ENCODE peak calls at places on chromosomes 16 and 17, in nine cellular contexts. B is SHP77, F is D721Med, P is left kidney, I is cerebellum, V is frontal cortex, N is NCI-H2029, M is A549, Q is fibroblast of gingiva. W is an unnamed sample.

GRCh38 chr16:88922826-88923410 is 54.1 kb downstream of the CBFA2T3 start:
- DNase-seq in B (no peak), F (no peak), P (no peak), I (no peak), V (no peak), N (no peak), M (no peak), Q (no peak), W (no peak)

GRCh38 chr17:47941998-47942490 is 673 bp downstream of the PNPO start:
- DNase-seq in B (no peak), F (no peak), P (peak), I (no peak), V (no peak), N (no peak), M (no peak), Q (no peak), W (no peak)

GRCh38 chr16:83781-84615 is 6.0 kb downstream of the MPG start:
- DNase-seq in B (peak), F (no peak), P (no peak), I (no peak), V (no peak), N (peak), M (no peak), Q (no peak), W (no peak)

GRCh38 chr17:44878627-44879221 is 20.5 kb downstream of the EFTUD2 start:
- DNase-seq in B (peak), F (no peak), P (peak), I (peak), V (peak), N (no peak), M (peak), Q (peak), W (peak)

GRCh38 chr16:64356267-64356666 is 765.6 kb downstream of the CDH11 start:
- DNase-seq in B (no peak), F (no peak), P (peak), I (no peak), V (no peak), N (no peak), M (no peak), Q (peak), W (no peak)

GRCh38 chr16:31477220-31478216 is 5.4 kb upstream of the SLC5A2 start:
- DNase-seq in B (peak), F (peak), P (peak), I (no peak), V (no peak), N (peak), M (no peak), Q (no peak), W (no peak)

GRCh38 chr17:77193653-77194052 is 52.9 kb downstream of the SEC14L1 start:
- DNase-seq in B (no peak), F (no peak), P (no peak), I (no peak), V (no peak), N (no peak), M (no peak), Q (no peak), W (no peak)

GRCh38 chr17:66200685-66201092 is 8.8 kb upstream of the CEP112 start:
- DNase-seq in B (peak), F (no peak), P (peak), I (no peak), V (peak), N (peak), M (peak), Q (peak), W (peak)

GRCh38 chr17:41907633-41908539 is 10.9 kb downstream of the ACLY start:
- DNase-seq in B (no peak), F (no peak), P (peak), I (no peak), V (no peak), N (no peak), M (peak), Q (no peak), W (no peak)

GRCh38 chr16:47888734-47889133 is 267.1 kb downstream of the ABCC12 start:
- DNase-seq in B (no peak), F (no peak), P (no peak), I (no peak), V (no peak), N (no peak), M (no peak), Q (no peak), W (no peak)

GRCh38 chr17:76179496-76180467 is 38.7 kb upstream of the FOXJ1 start:
- DNase-seq in B (no peak), F (no peak), P (no peak), I (no peak), V (no peak), N (no peak), M (no peak), Q (no peak), W (peak)

W was measured in HL-60.